ENCODE peak calls at places on chromosomes 7 and 10, in eight cellular contexts. V is stimulated activated CD8-positive, alpha-beta memory T cell treated with anti-CD3 and anti-CD28 coated beads, Interleukin-7, amount 100 ng/mL, for 1 hour; I is amniotic stem cell; W is dermis blood vessel endothelial cell; Z is stimulated activated naive CD8-positive, alpha-beta T cell treated with anti-CD3 and anti-CD28 coated beads, Interleukin-15, Interleukin-2, amounts not matched to agents 100 U/mL and 50 U/mL, for 24 hours; G is NCI-H2029; E is Right ventricle myocardium superior; C is HS-5. O is an unnamed sample.
A peak's percentile ranks its signal among the peaks of the same experiment; 100 is the strongest.

GRCh38 chr7:44757311-44757710 is 8.7 kb downstream of the ZMIZ2 start:
- DNase-seq in V (no peak), I (no peak), W (no peak), Z (no peak), G (peak; percentile 65), E (peak; percentile 89), C (no peak), O (no peak)

GRCh38 chr7:149310113-149310836 is 48.3 kb downstream of the ZNF783 start:
- DNase-seq in V (no peak), I (peak; percentile 21), W (peak; percentile 70), Z (no peak), G (no peak), E (no peak), C (peak; percentile 34), O (no peak)

GRCh38 chr10:89214766-89215165 is 7.6 kb upstream of the CH25H start:
- DNase-seq in V (no peak), I (no peak), W (no peak), Z (no peak), G (no peak), E (no peak), C (no peak), O (no peak)

GRCh38 chr10:7544203-7544602 is 122.6 kb downstream of the ITIH5 start:
- DNase-seq in V (no peak), I (no peak), W (no peak), Z (no peak), G (no peak), E (no peak), C (no peak), O (no peak)

GRCh38 chr7:115851291-115851690 is 179.3 kb downstream of the TFEC start:
- DNase-seq in V (no peak), I (peak; percentile 20), W (peak; percentile 70), Z (no peak), G (peak; percentile 63), E (no peak), C (no peak), O (no peak)

GRCh38 chr10:681670-682318 is 7.7 kb downstream of the DIP2C start:
- DNase-seq in V (no peak), I (no peak), W (no peak), Z (no peak), G (no peak), E (no peak), C (no peak), O (no peak)

GRCh38 chr10:11813855-11814557 is 9.2 kb upstream of the PROSER2 start:
- DNase-seq in V (no peak), I (no peak), W (peak; percentile 87), Z (no peak), G (no peak), E (no peak), C (no peak), O (no peak)

GRCh38 chr10:89481662-89482061 is 53.7 kb downstream of the SLC16A12 start:
- DNase-seq in V (no peak), I (peak; percentile 68), W (peak; percentile 30), Z (no peak), G (no peak), E (no peak), C (peak; percentile 73), O (no peak)